ENCODE peak calls at places on chromosomes 4 and X, in six cellular contexts. V is hepatic stellate cell; M is GM13977; Y is AG09309; A is activated CD4-positive, CD25-positive, alpha-beta regulatory T cell; X is stimulated activated CD4-positive, alpha-beta T cell treated with anti-CD3 and anti-CD28 coated beads, Interleukin-4, amount 100 ng/mL, for 24 hours. C is an unnamed sample.

GRCh38 chr4:101366331-101366730 is 19.0 kb upstream of the PPP3CA start:
- DNase-seq in M (no peak), A (no peak), V (no peak), Y (no peak), X (no peak), C (no peak)

GRCh38 chr4:37995299-37995821 is 35.2 kb downstream of the PTTG2 start:
- DNase-seq in A (no peak), Y (no peak), M (no peak), X (no peak), V (no peak), C (no peak)

GRCh38 chr4:101415962-101416361 is 68.6 kb upstream of the PPP3CA start:
- DNase-seq in Y (no peak), A (no peak), M (no peak), X (no peak), V (no peak), C (no peak)

GRCh38 chr4:7415927-7416686 is 18.6 kb downstream of the PSAPL1 start:
- DNase-seq in A (no peak), V (no peak), M (no peak), Y (no peak), X (no peak), C (no peak)

GRCh38 chrX:48972214-48973164 is 845 bp upstream of the KCND1 start:
- DNase-seq in X (peak; percentile 30), Y (no peak), A (peak; percentile 6), M (peak; percentile 57), V (peak; percentile 54), C (no peak)

GRCh38 chrX:148664171-148664570 is 163.8 kb downstream of the AFF2 start:
- DNase-seq in X (no peak), V (no peak), A (no peak), M (no peak), Y (no peak), C (no peak)

GRCh38 chr4:181962321-181962720 is 280.9 kb upstream of the TENM3 start:
- DNase-seq in Y (no peak), X (no peak), A (no peak), M (no peak), V (no peak), C (no peak)

GRCh38 chr4:40915318-40916217 is 165.8 kb downstream of the NSUN7 start:
- DNase-seq in M (no peak), V (peak; percentile 31), Y (no peak), X (peak; percentile 27), A (no peak), C (no peak)

GRCh38 chr4:118905546-118905945 is 16.9 kb downstream of the SYNPO2 start:
- DNase-seq in M (no peak), X (no peak), Y (no peak), V (peak; percentile 8), A (no peak), C (no peak)

GRCh38 chr4:177214935-177215334 is 94.7 kb upstream of the NEIL3 start:
- DNase-seq in A (no peak), V (no peak), Y (no peak), X (peak; percentile 16), M (no peak), C (no peak)

GRCh38 chr4:8736083-8736825 is 135.4 kb downstream of the HMX1 start:
- DNase-seq in V (no peak), Y (no peak), M (no peak), X (no peak), A (no peak), C (no peak)

C was measured in SHP77.